ENCODE peak calls at places on chromosomes 7 and 10, in five cellular contexts. One of them, this sample, is unnamed.

GRCh38 chr7:12814107-12814506 is 126.7 kb downstream of the ARL4A start:
- DNase-seq in iPS DF 6.9: no peak
- DNase-seq in GM23248: no peak
- DNase-seq in SJSA1: no peak
- DNase-seq in naive thymus-derived CD4-positive, alpha-beta T cell: no peak
- DNase-seq in this sample: no peak

GRCh38 chr10:130137077-130137448 is 872 bp downstream of the GLRX3 start:
- DNase-seq in SJSA1: no peak
- DNase-seq in naive thymus-derived CD4-positive, alpha-beta T cell: no peak
- DNase-seq in GM23248: peak; percentile 77
- DNase-seq in iPS DF 6.9: no peak
- DNase-seq in this sample: no peak

GRCh38 chr7:20223356-20223755 is 6.2 kb upstream of the MACC1 start:
- DNase-seq in SJSA1: no peak
- DNase-seq in GM23248: peak; percentile 67
- DNase-seq in naive thymus-derived CD4-positive, alpha-beta T cell: no peak
- DNase-seq in iPS DF 6.9: no peak
- DNase-seq in this sample: no peak

GRCh38 chr7:98974205-98974604 is 95.9 kb downstream of the TRRAP start:
- DNase-seq in SJSA1: no peak
- DNase-seq in naive thymus-derived CD4-positive, alpha-beta T cell: no peak
- DNase-seq in iPS DF 6.9: no peak
- DNase-seq in GM23248: no peak
- DNase-seq in this sample: no peak

GRCh38 chr7:130891254-130892094 is 157.5 kb upstream of the KLF14 start:
- DNase-seq in naive thymus-derived CD4-positive, alpha-beta T cell: no peak
- DNase-seq in SJSA1: peak; percentile 80
- DNase-seq in iPS DF 6.9: no peak
- DNase-seq in GM23248: peak; percentile 99
- DNase-seq in this sample: no peak

GRCh38 chr7:103445228-103446020 is 583 bp downstream of the SLC26A5 start:
- DNase-seq in SJSA1: no peak
- DNase-seq in iPS DF 6.9: no peak
- DNase-seq in GM23248: peak; percentile 23
- DNase-seq in naive thymus-derived CD4-positive, alpha-beta T cell: no peak
- DNase-seq in this sample: no peak

GRCh38 chr10:19816420-19817250 is at the start of gene PLXDC2:
- DNase-seq in iPS DF 6.9: no peak
- DNase-seq in SJSA1: no peak
- DNase-seq in naive thymus-derived CD4-positive, alpha-beta T cell: no peak
- DNase-seq in GM23248: peak; percentile 56
- DNase-seq in this sample: no peak

GRCh38 chr7:151725844-151726770 is 150.8 kb downstream of the PRKAG2 start:
- DNase-seq in naive thymus-derived CD4-positive, alpha-beta T cell: no peak
- DNase-seq in iPS DF 6.9: no peak
- DNase-seq in SJSA1: no peak
- DNase-seq in GM23248: no peak
- DNase-seq in this sample: no peak

DNA sequence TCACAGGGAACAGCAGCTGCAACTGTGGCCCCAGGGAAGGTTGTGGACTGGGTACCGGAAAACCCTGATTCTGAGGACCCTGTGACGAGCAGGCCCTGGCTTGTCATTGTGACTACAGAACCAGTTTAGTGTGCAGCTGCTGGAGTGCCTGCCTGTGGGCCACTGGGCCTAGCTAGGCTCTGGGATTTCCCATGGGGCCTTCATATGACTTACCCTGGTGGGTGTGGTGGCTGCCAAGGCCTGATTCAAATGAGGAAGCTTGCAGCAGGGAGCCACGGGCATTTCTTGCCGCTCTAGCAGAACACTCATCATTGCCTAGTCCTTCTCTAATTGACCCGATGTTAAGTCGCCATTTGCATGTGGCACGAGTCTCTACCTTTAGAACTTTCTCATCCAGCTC is 14.7 kb upstream of the CAMK2G start:
- DNase-seq in iPS DF 6.9: no peak
- DNase-seq in SJSA1: peak; percentile 72
- DNase-seq in naive thymus-derived CD4-positive, alpha-beta T cell: no peak
- DNase-seq in GM23248: peak; percentile 98
- DNase-seq in this sample: peak; percentile 76
- H3K4me1 ChIP-seq in iPS DF 6.9: no peaks in the 10 kb centered on the region
- H3K4me1 ChIP-seq in SJSA1: peaks cover 73% of the 10 kb centered on the region
- H3K4me1 ChIP-seq in naive thymus-derived CD4-positive, alpha-beta T cell: no peaks in the 10 kb centered on the region
- H3K4me1 ChIP-seq in GM23248: peaks cover 60% of the 10 kb centered on the region
- H3K4me1 ChIP-seq in this sample: peaks cover 30% of the 10 kb centered on the region

GRCh38 chr7:17745588-17745987 is 194.7 kb downstream of the SNX13 start:
- DNase-seq in SJSA1: no peak
- DNase-seq in GM23248: no peak
- DNase-seq in naive thymus-derived CD4-positive, alpha-beta T cell: no peak
- DNase-seq in iPS DF 6.9: no peak
- DNase-seq in this sample: no peak
- H3K27me3 ChIP-seq in SJSA1: no peaks in the 10 kb centered on the region
- H3K27me3 ChIP-seq in GM23248: no peaks in the 10 kb centered on the region
- H3K27me3 ChIP-seq in naive thymus-derived CD4-positive, alpha-beta T cell: no peaks in the 10 kb centered on the region
- H3K27me3 ChIP-seq in iPS DF 6.9: no peaks in the 10 kb centered on the region
- H3K27me3 ChIP-seq in this sample: no peaks in the 10 kb centered on the region

DNA sequence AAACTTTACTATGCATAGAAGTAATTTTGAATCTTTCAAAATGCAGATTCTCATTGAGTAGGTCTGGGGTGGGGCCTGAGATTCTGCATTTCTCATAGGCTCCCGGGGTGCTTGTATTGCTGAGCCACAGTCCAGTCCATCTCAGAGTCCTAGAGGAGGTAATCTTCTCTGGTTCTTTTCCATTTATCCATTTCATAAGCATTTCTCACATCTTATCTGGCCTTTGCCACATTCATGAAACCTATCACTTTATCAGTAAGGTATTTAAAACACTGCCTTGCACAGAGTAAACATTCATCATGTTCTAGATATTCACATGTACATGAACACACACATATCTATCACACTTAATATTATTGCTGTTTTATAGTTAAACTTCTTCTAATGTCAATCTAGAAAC is 11.9 kb downstream of the GNAI1 start:
- DNase-seq in SJSA1: no peak
- DNase-seq in GM23248: no peak
- DNase-seq in iPS DF 6.9: no peak
- DNase-seq in naive thymus-derived CD4-positive, alpha-beta T cell: no peak
- DNase-seq in this sample: no peak
- H3K4me1 ChIP-seq in SJSA1: peaks cover 60% of the 10 kb centered on the region
- H3K4me1 ChIP-seq in GM23248: peaks cover 56% of the 10 kb centered on the region
- H3K4me1 ChIP-seq in iPS DF 6.9: peaks cover 3% of the 10 kb centered on the region
- H3K4me1 ChIP-seq in naive thymus-derived CD4-positive, alpha-beta T cell: no peaks in the 10 kb centered on the region
- H3K4me1 ChIP-seq in this sample: no peaks in the 10 kb centered on the region

GRCh38 chr10:133090101-133090500 is 2.4 kb downstream of the ADGRA1 start:
- DNase-seq in naive thymus-derived CD4-positive, alpha-beta T cell: no peak
- DNase-seq in SJSA1: no peak
- DNase-seq in GM23248: no peak
- DNase-seq in iPS DF 6.9: no peak
- DNase-seq in this sample: no peak
- H3K27me3 ChIP-seq in naive thymus-derived CD4-positive, alpha-beta T cell: no peaks in the 10 kb centered on the region
- H3K27me3 ChIP-seq in SJSA1: peaks cover 83% of the 10 kb centered on the region
- H3K27me3 ChIP-seq in GM23248: peaks cover 60% of the 10 kb centered on the region
- H3K27me3 ChIP-seq in iPS DF 6.9: peaks cover 16% of the 10 kb centered on the region
- H3K27me3 ChIP-seq in this sample: peaks cover 92% of the 10 kb centered on the region

GRCh38 chr10:118583611-118584010 is 11.8 kb downstream of the PRLHR start:
- DNase-seq in naive thymus-derived CD4-positive, alpha-beta T cell: no peak
- DNase-seq in SJSA1: no peak
- DNase-seq in iPS DF 6.9: no peak
- DNase-seq in GM23248: peak; percentile 42
- DNase-seq in this sample: no peak

GRCh38 chr10:118580702-118581101 is 14.7 kb downstream of the PRLHR start:
- DNase-seq in iPS DF 6.9: no peak
- DNase-seq in SJSA1: no peak
- DNase-seq in naive thymus-derived CD4-positive, alpha-beta T cell: no peak
- DNase-seq in GM23248: no peak
- DNase-seq in this sample: no peak

GRCh38 chr10:118584181-118584954 is 11.1 kb downstream of the PRLHR start:
- DNase-seq in GM23248: peak; percentile 95
- DNase-seq in naive thymus-derived CD4-positive, alpha-beta T cell: no peak
- DNase-seq in SJSA1: no peak
- DNase-seq in iPS DF 6.9: no peak
- DNase-seq in this sample: no peak

GRCh38 chr10:118582511-118582910 is 12.9 kb downstream of the PRLHR start:
- DNase-seq in iPS DF 6.9: no peak
- DNase-seq in SJSA1: no peak
- DNase-seq in GM23248: no peak
- DNase-seq in naive thymus-derived CD4-positive, alpha-beta T cell: no peak
- DNase-seq in this sample: no peak

GRCh38 chr10:118581340-118581739 is 14.1 kb downstream of the PRLHR start:
- DNase-seq in naive thymus-derived CD4-positive, alpha-beta T cell: no peak
- DNase-seq in GM23248: no peak
- DNase-seq in SJSA1: no peak
- DNase-seq in iPS DF 6.9: no peak
- DNase-seq in this sample: no peak
- H3K4me1 ChIP-seq in naive thymus-derived CD4-positive, alpha-beta T cell: no peaks in the 10 kb centered on the region
- H3K4me1 ChIP-seq in GM23248: peaks cover 8% of the 10 kb centered on the region
- H3K4me1 ChIP-seq in SJSA1: peaks cover 9% of the 10 kb centered on the region
- H3K4me1 ChIP-seq in iPS DF 6.9: no peaks in the 10 kb centered on the region
- H3K4me1 ChIP-seq in this sample: no peaks in the 10 kb centered on the region

GRCh38 chr10:75633568-75633967 is 202.1 kb downstream of the LRMDA start:
- DNase-seq in iPS DF 6.9: no peak
- DNase-seq in GM23248: no peak
- DNase-seq in naive thymus-derived CD4-positive, alpha-beta T cell: no peak
- DNase-seq in SJSA1: no peak
- DNase-seq in this sample: no peak

GRCh38 chr10:75634947-75635346 is 203.5 kb downstream of the LRMDA start:
- DNase-seq in GM23248: no peak
- DNase-seq in iPS DF 6.9: no peak
- DNase-seq in naive thymus-derived CD4-positive, alpha-beta T cell: no peak
- DNase-seq in SJSA1: no peak
- DNase-seq in this sample: no peak

GRCh38 chr10:75632750-75633462 is 201.5 kb downstream of the LRMDA start:
- DNase-seq in SJSA1: no peak
- DNase-seq in naive thymus-derived CD4-positive, alpha-beta T cell: no peak
- DNase-seq in iPS DF 6.9: no peak
- DNase-seq in GM23248: peak; percentile 43
- DNase-seq in this sample: no peak

GRCh38 chr10:75630746-75631145 is 199.3 kb downstream of the LRMDA start:
- DNase-seq in GM23248: no peak
- DNase-seq in iPS DF 6.9: no peak
- DNase-seq in naive thymus-derived CD4-positive, alpha-beta T cell: no peak
- DNase-seq in SJSA1: no peak
- DNase-seq in this sample: no peak
- H3K27me3 ChIP-seq in GM23248: peaks cover 12% of the 10 kb centered on the region
- H3K27me3 ChIP-seq in iPS DF 6.9: no peaks in the 10 kb centered on the region
- H3K27me3 ChIP-seq in naive thymus-derived CD4-positive, alpha-beta T cell: no peaks in the 10 kb centered on the region
- H3K27me3 ChIP-seq in SJSA1: peaks cover 3% of the 10 kb centered on the region
- H3K27me3 ChIP-seq in this sample: no peaks in the 10 kb centered on the region

DNA sequence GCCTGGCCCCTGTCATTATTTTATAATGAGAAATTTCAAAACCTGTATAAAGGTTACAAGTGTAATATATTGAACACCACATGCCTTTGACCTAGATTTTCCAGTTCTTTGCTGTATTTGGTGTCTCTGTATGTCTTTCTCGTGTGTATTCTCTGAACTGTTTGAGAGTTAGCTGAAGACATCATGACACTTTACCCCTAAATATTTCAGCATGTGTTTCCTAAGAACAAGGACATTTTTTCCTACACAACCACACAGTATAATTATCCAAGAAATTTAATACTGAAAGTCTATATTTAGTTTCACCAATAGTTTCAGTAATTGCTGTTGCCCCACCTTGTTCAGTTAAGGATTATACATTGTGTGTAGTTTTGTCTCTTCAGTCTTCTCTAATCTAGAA is 14.8 kb downstream of the ZRANB1 start:
- DNase-seq in GM23248: no peak
- DNase-seq in iPS DF 6.9: no peak
- DNase-seq in SJSA1: no peak
- DNase-seq in naive thymus-derived CD4-positive, alpha-beta T cell: no peak
- DNase-seq in this sample: no peak
- H3K4me1 ChIP-seq in GM23248: peaks cover 32% of the 10 kb centered on the region
- H3K4me1 ChIP-seq in iPS DF 6.9: peaks cover 2% of the 10 kb centered on the region
- H3K4me1 ChIP-seq in SJSA1: no peaks in the 10 kb centered on the region
- H3K4me1 ChIP-seq in naive thymus-derived CD4-positive, alpha-beta T cell: no peaks in the 10 kb centered on the region
- H3K4me1 ChIP-seq in this sample: peaks cover 5% of the 10 kb centered on the region

GRCh38 chr10:101778151-101778780 is 2.4 kb upstream of the FGF8 start:
- DNase-seq in GM23248: no peak
- DNase-seq in naive thymus-derived CD4-positive, alpha-beta T cell: no peak
- DNase-seq in SJSA1: no peak
- DNase-seq in iPS DF 6.9: no peak
- DNase-seq in this sample: no peak
- H3K27me3 ChIP-seq in GM23248: peaks cover 22% of the 10 kb centered on the region
- H3K27me3 ChIP-seq in naive thymus-derived CD4-positive, alpha-beta T cell: peaks cover 35% of the 10 kb centered on the region
- H3K27me3 ChIP-seq in SJSA1: peaks cover 29% of the 10 kb centered on the region
- H3K27me3 ChIP-seq in iPS DF 6.9: peaks cover 41% of the 10 kb centered on the region
- H3K27me3 ChIP-seq in this sample: peaks cover 10% of the 10 kb centered on the region

DNA sequence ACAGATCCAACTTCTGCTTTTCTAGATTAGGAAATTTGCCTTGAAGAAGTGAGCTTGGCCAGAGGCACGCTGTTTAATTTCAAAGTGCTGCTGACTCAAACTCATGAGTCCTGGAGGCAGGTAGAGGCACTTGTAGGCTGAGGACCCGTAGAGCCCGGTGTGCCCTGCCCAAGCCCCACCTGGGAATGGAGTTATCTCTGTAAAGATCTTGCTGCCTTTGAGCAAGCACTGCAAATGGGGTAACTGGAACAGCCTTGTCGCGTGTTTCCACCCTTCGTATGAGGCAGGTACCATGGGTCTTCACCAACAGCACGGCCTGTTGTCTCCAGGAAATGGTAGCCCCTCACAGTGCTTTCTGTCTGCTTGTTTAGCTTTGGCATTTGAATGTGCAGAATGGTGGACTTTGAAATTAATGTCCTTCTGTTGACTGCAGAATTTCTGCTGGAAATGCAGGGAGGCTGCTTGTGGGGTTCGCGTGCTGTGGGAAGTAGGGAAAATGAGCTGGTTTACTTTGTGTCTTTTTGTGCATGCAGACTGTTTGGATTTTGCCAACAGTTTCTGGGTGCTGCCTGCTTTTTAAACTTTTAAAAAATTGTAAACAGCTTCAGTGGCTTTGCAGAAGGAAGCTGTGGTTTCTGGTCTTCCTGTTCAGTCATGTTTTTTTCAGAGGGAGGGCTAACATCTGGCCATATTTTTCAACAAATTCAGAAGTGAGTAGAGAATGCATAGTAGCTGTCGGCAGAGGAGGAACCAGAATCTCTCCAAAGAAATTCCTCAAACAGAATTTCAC is 27.2 kb downstream of the CCM2 start:
- DNase-seq in naive thymus-derived CD4-positive, alpha-beta T cell: no peak
- DNase-seq in SJSA1: no peak
- DNase-seq in GM23248: peak; percentile 46
- DNase-seq in iPS DF 6.9: no peak
- DNase-seq in this sample: no peak
- H3K4me1 ChIP-seq in naive thymus-derived CD4-positive, alpha-beta T cell: peaks cover 57% of the 10 kb centered on the region
- H3K4me1 ChIP-seq in SJSA1: peaks cover 10% of the 10 kb centered on the region
- H3K4me1 ChIP-seq in GM23248: peaks cover 13% of the 10 kb centered on the region
- H3K4me1 ChIP-seq in iPS DF 6.9: peaks cover 1% of the 10 kb centered on the region
- H3K4me1 ChIP-seq in this sample: no peaks in the 10 kb centered on the region